ENCODE peak calls at places on chromosomes 2 and 18, in four cellular contexts. One of them, this sample, is unnamed. For H3K4me1, the result is how much of the 10 kb centered on the place peaks cover.

GRCh38 chr2:23381498-23381897 is 3.5 kb upstream of the KLHL29 start:
- DNase-seq in IMR-90: no peak
- DNase-seq in H9: no peak
- DNase-seq in astrocyte: no peak
- DNase-seq in this sample: no peak

GRCh38 chr2:18266188-18266587 is 294.3 kb downstream of the RDH14 start:
- DNase-seq in H9: no peak
- DNase-seq in astrocyte: no peak
- DNase-seq in IMR-90: no peak
- DNase-seq in this sample: no peak

GRCh38 chr2:214006601-214007000 is 404.3 kb upstream of the VWC2L start:
- DNase-seq in H9: no peak
- DNase-seq in IMR-90: peak
- DNase-seq in astrocyte: peak
- DNase-seq in this sample: peak

GRCh38 chr18:33212363-33212762 is 228.2 kb downstream of the CCDC178 start:
- DNase-seq in IMR-90: no peak
- DNase-seq in astrocyte: no peak
- DNase-seq in H9: no peak
- DNase-seq in this sample: no peak

GRCh38 chr2:18149660-18150246 is 271.3 kb downstream of the KCNS3 start:
- DNase-seq in IMR-90: peak
- DNase-seq in astrocyte: no peak
- DNase-seq in H9: no peak
- DNase-seq in this sample: peak

GRCh38 chr18:79749251-79750191 is 48.2 kb upstream of the KCNG2 start:
- DNase-seq in IMR-90: peak
- DNase-seq in astrocyte: peak
- DNase-seq in H9: no peak
- DNase-seq in this sample: no peak

GRCh38 chr2:5990021-5990420 is 297.8 kb downstream of the SOX11 start:
- DNase-seq in H9: no peak
- DNase-seq in astrocyte: no peak
- DNase-seq in IMR-90: no peak
- DNase-seq in this sample: no peak

GRCh38 chr2:157782057-157782845 is 93.9 kb downstream of the ACVR1 start:
- DNase-seq in astrocyte: peak
- DNase-seq in H9: no peak
- DNase-seq in IMR-90: peak
- DNase-seq in this sample: peak

GRCh38 chr2:233353769-233354499 is at the start of gene DGKD:
- DNase-seq in H9: peak
- DNase-seq in IMR-90: no peak
- DNase-seq in astrocyte: no peak
- DNase-seq in this sample: peak

GRCh38 chr2:160039166-160039903 is 23.1 kb downstream of the PLA2R1 start:
- DNase-seq in IMR-90: peak
- DNase-seq in H9: no peak
- DNase-seq in astrocyte: peak
- DNase-seq in this sample: peak

GRCh38 chr18:74256190-74256589 is 35.6 kb downstream of the CYB5A start:
- DNase-seq in IMR-90: no peak
- DNase-seq in H9: no peak
- DNase-seq in astrocyte: no peak
- DNase-seq in this sample: no peak

GRCh38 chr2:186303091-186303490 is 183.0 kb upstream of the ZC3H15 start:
- DNase-seq in astrocyte: no peak
- DNase-seq in IMR-90: no peak
- DNase-seq in H9: no peak
- DNase-seq in this sample: no peak

GRCh38 chr18:30358545-30358944 is 684.0 kb downstream of the DSC3 start:
- DNase-seq in astrocyte: peak
- DNase-seq in H9: no peak
- DNase-seq in IMR-90: no peak
- DNase-seq in this sample: peak

GRCh38 chr18:37661478-37661877 is 95.9 kb upstream of the CELF4 start:
- DNase-seq in astrocyte: no peak
- DNase-seq in IMR-90: no peak
- DNase-seq in H9: no peak
- DNase-seq in this sample: no peak

GRCh38 chr2:235670974-235671787 is 177.3 kb downstream of the AGAP1 start:
- DNase-seq in H9: no peak
- DNase-seq in IMR-90: no peak
- DNase-seq in astrocyte: no peak
- DNase-seq in this sample: no peak

GRCh38 chr18:9101730-9102390 is 639 bp upstream of the NDUFV2 start:
- DNase-seq in astrocyte: peak
- DNase-seq in IMR-90: peak
- DNase-seq in H9: no peak
- DNase-seq in this sample: peak

GRCh38 chr2:26222976-26223375 is 21.5 kb downstream of the HADHA start:
- DNase-seq in IMR-90: no peak
- DNase-seq in astrocyte: no peak
- DNase-seq in H9: no peak
- DNase-seq in this sample: no peak

GRCh38 chr2:209942936-209943605 is 59.4 kb upstream of the RPE start:
- DNase-seq in H9: no peak
- DNase-seq in IMR-90: no peak
- DNase-seq in astrocyte: peak
- DNase-seq in this sample: no peak

GRCh38 chr18:62209046-62209445 is 22.0 kb downstream of the RELCH start:
- DNase-seq in astrocyte: no peak
- DNase-seq in H9: no peak
- DNase-seq in IMR-90: no peak
- DNase-seq in this sample: no peak

GRCh38 chr18:77191241-77191751 is 58.4 kb upstream of the GALR1 start:
- DNase-seq in astrocyte: peak
- DNase-seq in IMR-90: peak
- DNase-seq in H9: no peak
- DNase-seq in this sample: peak

GRCh38 chr18:74533666-74534065 is 634 bp upstream of the CNDP1 start:
- DNase-seq in astrocyte: no peak
- DNase-seq in IMR-90: no peak
- DNase-seq in H9: peak
- DNase-seq in this sample: no peak

GRCh38 chr2:27003857-27004256 is 28.9 kb upstream of the TMEM214 start:
- DNase-seq in IMR-90: peak
- DNase-seq in H9: no peak
- DNase-seq in astrocyte: peak
- DNase-seq in this sample: no peak

GRCh38 chr18:15165048-15165447 is 417.1 kb downstream of the ANKRD30B start:
- DNase-seq in IMR-90: no peak
- DNase-seq in astrocyte: no peak
- DNase-seq in H9: no peak
- DNase-seq in this sample: no peak

GRCh38 chr2:240233891-240234502 is 93.5 kb upstream of the OTOS start:
- DNase-seq in H9: no peak
- DNase-seq in IMR-90: no peak
- DNase-seq in astrocyte: no peak
- DNase-seq in this sample: no peak

GRCh38 chr2:88666576-88666975 is 24.9 kb upstream of the RPIA start:
- DNase-seq in H9: peak
- DNase-seq in IMR-90: no peak
- DNase-seq in astrocyte: no peak
- DNase-seq in this sample: no peak

GRCh38 chr2:28506112-28506511 is 10.3 kb downstream of the PLB1 start:
- DNase-seq in astrocyte: peak
- DNase-seq in H9: no peak
- DNase-seq in IMR-90: peak
- DNase-seq in this sample: no peak

GRCh38 chr2:144430722-144431163 is 89.2 kb downstream of the ZEB2 start:
- DNase-seq in astrocyte: peak
- DNase-seq in H9: no peak
- DNase-seq in IMR-90: peak
- DNase-seq in this sample: no peak

GRCh38 chr18:21364471-21364870 is 122.4 kb downstream of the GREB1L start:
- DNase-seq in H9: no peak
- DNase-seq in astrocyte: no peak
- DNase-seq in IMR-90: no peak
- DNase-seq in this sample: no peak

GRCh38 chr2:136327162-136327852 is 209.4 kb upstream of the CXCR4 start:
- DNase-seq in IMR-90: peak
- DNase-seq in astrocyte: peak
- DNase-seq in H9: no peak
- DNase-seq in this sample: no peak

GRCh38 chr2:924202-924601 is 26.4 kb upstream of the SNTG2 start:
- DNase-seq in astrocyte: no peak
- DNase-seq in IMR-90: no peak
- DNase-seq in H9: no peak
- DNase-seq in this sample: no peak

GRCh38 chr2:169351725-169352124 is 10.6 kb downstream of the LRP2 start:
- DNase-seq in astrocyte: no peak
- DNase-seq in H9: no peak
- DNase-seq in IMR-90: no peak
- DNase-seq in this sample: no peak

DNA sequence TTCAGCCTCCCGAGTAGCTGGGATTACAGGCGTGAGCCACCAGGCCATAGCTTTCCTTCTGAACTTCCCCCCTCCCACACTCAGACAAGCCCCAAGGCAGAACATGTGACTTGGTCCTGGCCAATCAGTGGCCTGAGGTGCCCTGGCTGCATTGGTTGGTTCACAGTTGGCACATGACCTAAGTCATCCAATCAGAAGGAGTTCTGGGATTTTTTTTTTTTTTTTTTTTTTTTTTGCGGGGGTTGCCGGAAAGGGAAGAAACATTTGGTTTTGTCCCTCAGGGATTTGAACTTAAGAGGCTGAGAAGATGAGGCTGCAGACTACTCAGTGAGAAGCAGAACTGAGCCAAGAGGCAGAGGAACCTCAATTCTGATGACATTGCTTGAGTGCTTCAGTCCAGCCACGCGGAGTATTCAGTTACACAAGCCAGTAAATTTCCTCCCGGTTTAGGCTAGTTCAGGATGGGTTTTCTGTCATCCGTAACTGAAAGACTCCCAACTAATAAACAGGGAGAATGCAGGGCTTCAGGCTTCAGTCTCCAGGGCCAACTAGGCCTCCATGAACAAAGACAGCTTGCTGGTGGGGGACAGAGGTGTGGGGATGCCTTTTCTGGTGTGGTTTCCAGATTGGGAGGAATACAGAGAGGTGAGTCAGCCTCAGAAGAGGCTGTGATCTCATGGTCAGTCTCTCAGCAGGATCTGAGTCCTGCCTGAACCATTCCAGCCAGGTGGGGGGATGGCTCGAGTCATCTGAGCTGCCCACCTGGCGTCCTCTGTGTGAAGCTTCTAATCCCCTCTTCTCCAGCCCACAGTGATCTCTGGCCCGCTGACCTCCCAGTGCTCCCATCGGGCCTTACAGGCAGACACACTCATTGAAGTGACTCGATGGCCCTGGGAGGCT is 9.2 kb downstream of the PTMA start:
- DNase-seq in IMR-90: peak
- DNase-seq in H9: peak
- DNase-seq in astrocyte: peak
- DNase-seq in this sample: no peak
- H3K4me1 ChIP-seq in IMR-90: under half
- H3K4me1 ChIP-seq in H9: under half
- H3K4me1 ChIP-seq in astrocyte: under half
- H3K4me1 ChIP-seq in this sample: under half

DNA sequence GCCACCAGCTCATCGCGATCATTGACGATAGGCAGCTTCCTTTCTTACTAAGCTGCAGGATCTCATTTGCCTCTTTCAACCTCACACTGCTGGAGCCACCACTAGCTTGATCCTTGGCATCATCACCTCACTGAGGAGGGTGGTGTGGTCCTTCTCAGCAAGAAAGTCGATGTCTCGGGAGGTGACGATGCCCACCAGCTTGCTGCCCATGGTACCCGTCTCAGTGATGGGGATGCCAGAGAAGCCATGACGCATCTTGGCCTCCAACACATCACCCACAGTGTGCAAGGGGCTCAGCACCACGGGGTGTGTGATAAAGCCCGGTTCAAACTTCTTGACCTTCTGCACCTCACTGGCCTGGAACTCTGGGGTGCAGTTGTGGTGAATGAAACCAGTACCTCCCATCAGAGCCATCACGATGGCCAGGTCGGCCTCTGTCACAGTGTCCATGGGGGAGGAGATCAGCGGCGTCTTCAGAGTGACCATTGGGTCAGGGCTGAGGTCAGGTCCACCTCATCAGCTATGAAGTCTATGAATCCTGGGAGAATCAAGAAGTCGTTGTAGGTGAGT is 22.5 kb downstream of the CFLAR start:
- DNase-seq in astrocyte: no peak
- DNase-seq in IMR-90: no peak
- DNase-seq in H9: no peak
- DNase-seq in this sample: no peak
- H3K4me1 ChIP-seq in astrocyte: under half
- H3K4me1 ChIP-seq in IMR-90: under half
- H3K4me1 ChIP-seq in H9: under half
- H3K4me1 ChIP-seq in this sample: under half

DNA sequence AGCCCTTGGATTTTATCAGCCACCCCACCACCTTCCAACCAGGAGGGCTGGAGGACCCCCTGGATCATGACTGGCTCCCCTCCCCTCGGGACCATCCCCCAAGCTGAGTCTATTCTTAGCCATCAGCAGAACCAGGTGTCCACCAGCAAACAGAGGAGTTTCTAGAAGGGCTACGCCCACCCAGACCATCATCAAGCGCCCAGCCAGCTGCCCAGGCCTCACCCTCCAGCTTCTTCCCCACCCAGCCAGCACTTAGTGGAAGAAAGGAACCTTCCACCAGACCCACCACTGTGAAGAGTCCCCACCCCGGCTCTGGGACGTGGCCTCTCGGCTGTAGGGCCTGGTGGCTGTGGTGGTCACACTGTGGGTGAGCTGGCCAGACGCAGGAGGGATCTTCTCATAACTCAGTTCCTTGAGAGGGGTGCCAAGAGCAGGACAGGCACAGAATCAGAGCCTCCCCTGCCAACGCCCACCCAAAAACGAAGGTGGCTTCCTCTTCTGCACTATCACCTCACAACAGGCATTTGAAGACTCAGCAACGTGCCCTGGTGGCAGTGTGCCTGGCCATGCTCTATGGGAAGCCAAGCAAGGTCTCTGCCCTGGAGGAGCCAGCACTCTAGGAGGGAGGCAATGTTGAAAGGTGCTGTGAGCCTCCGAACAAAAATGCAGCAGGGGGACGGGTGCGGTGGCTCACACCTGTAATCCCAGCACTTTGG is 19.0 kb downstream of the BIN1 start:
- DNase-seq in H9: no peak
- DNase-seq in astrocyte: no peak
- DNase-seq in IMR-90: peak
- DNase-seq in this sample: no peak
- H3K4me1 ChIP-seq in H9: under half
- H3K4me1 ChIP-seq in astrocyte: under half
- H3K4me1 ChIP-seq in IMR-90: under half
- H3K4me1 ChIP-seq in this sample: half or more

GRCh38 chr2:31333046-31333445 is 81.5 kb downstream of the XDH start:
- DNase-seq in H9: no peak
- DNase-seq in IMR-90: no peak
- DNase-seq in astrocyte: no peak
- DNase-seq in this sample: no peak

GRCh38 chr2:31332521-31332920 is 82.0 kb downstream of the XDH start:
- DNase-seq in IMR-90: no peak
- DNase-seq in H9: no peak
- DNase-seq in astrocyte: no peak
- DNase-seq in this sample: no peak

GRCh38 chr2:31335921-31336570 is 78.5 kb downstream of the XDH start:
- DNase-seq in H9: no peak
- DNase-seq in astrocyte: peak
- DNase-seq in IMR-90: peak
- DNase-seq in this sample: peak

GRCh38 chr2:31333527-31334183 is 80.9 kb downstream of the XDH start:
- DNase-seq in H9: peak
- DNase-seq in IMR-90: peak
- DNase-seq in astrocyte: peak
- DNase-seq in this sample: peak

GRCh38 chr2:31334311-31335026 is 80.1 kb downstream of the XDH start:
- DNase-seq in H9: no peak
- DNase-seq in astrocyte: peak
- DNase-seq in IMR-90: peak
- DNase-seq in this sample: no peak
- H3K4me1 ChIP-seq in H9: under half
- H3K4me1 ChIP-seq in astrocyte: under half
- H3K4me1 ChIP-seq in IMR-90: under half
- H3K4me1 ChIP-seq in this sample: under half

This sample was measured in adipocyte.